ENCODE peak calls at places on chromosomes 12 and 14, in nine cellular contexts. One of them, this sample, is unnamed.

GRCh38 chr12:106841471-106842302 is 67.2 kb downstream of the RIC8B start:
- DNase-seq in stimulated activated CD4-positive, alpha-beta T cell treated with anti-CD3 and anti-CD28 coated beads, Interleukin-15, amount 100 ng/mL, for 24 hours: peak
- DNase-seq in mesendoderm: peak
- DNase-seq in effector memory CD8-positive, alpha-beta T cell: peak
- DNase-seq in NCI-H345: peak
- DNase-seq in activated CD4-positive, alpha-beta T cell treated with anti-CD3 and anti-CD28 coated beads for 36 hours: peak
- DNase-seq in HuH-7: peak
- DNase-seq in COLO829: peak
- DNase-seq in foreskin fibroblast: no peak
- DNase-seq in this sample: peak

GRCh38 chr12:115354007-115354452 is 670.1 kb upstream of the TBX3 start:
- DNase-seq in stimulated activated CD4-positive, alpha-beta T cell treated with anti-CD3 and anti-CD28 coated beads, Interleukin-15, amount 100 ng/mL, for 24 hours: no peak
- DNase-seq in mesendoderm: no peak
- DNase-seq in effector memory CD8-positive, alpha-beta T cell: no peak
- DNase-seq in NCI-H345: no peak
- DNase-seq in activated CD4-positive, alpha-beta T cell treated with anti-CD3 and anti-CD28 coated beads for 36 hours: peak
- DNase-seq in HuH-7: no peak
- DNase-seq in COLO829: peak
- DNase-seq in foreskin fibroblast: peak
- DNase-seq in this sample: no peak

GRCh38 chr12:64737539-64737938 is 21.7 kb downstream of the GNS start:
- DNase-seq in stimulated activated CD4-positive, alpha-beta T cell treated with anti-CD3 and anti-CD28 coated beads, Interleukin-15, amount 100 ng/mL, for 24 hours: peak
- DNase-seq in mesendoderm: peak
- DNase-seq in effector memory CD8-positive, alpha-beta T cell: no peak
- DNase-seq in NCI-H345: peak
- DNase-seq in activated CD4-positive, alpha-beta T cell treated with anti-CD3 and anti-CD28 coated beads for 36 hours: peak
- DNase-seq in HuH-7: no peak
- DNase-seq in COLO829: no peak
- DNase-seq in foreskin fibroblast: no peak
- DNase-seq in this sample: no peak

GRCh38 chr12:90974286-90974685 is 19.3 kb upstream of the CCER1 start:
- DNase-seq in stimulated activated CD4-positive, alpha-beta T cell treated with anti-CD3 and anti-CD28 coated beads, Interleukin-15, amount 100 ng/mL, for 24 hours: no peak
- DNase-seq in mesendoderm: no peak
- DNase-seq in effector memory CD8-positive, alpha-beta T cell: no peak
- DNase-seq in NCI-H345: no peak
- DNase-seq in activated CD4-positive, alpha-beta T cell treated with anti-CD3 and anti-CD28 coated beads for 36 hours: no peak
- DNase-seq in HuH-7: no peak
- DNase-seq in COLO829: peak
- DNase-seq in foreskin fibroblast: peak
- DNase-seq in this sample: no peak

GRCh38 chr14:39374846-39375245 is 57.4 kb downstream of the FBXO33 start:
- DNase-seq in stimulated activated CD4-positive, alpha-beta T cell treated with anti-CD3 and anti-CD28 coated beads, Interleukin-15, amount 100 ng/mL, for 24 hours: no peak
- DNase-seq in mesendoderm: no peak
- DNase-seq in effector memory CD8-positive, alpha-beta T cell: no peak
- DNase-seq in NCI-H345: no peak
- DNase-seq in activated CD4-positive, alpha-beta T cell treated with anti-CD3 and anti-CD28 coated beads for 36 hours: no peak
- DNase-seq in HuH-7: no peak
- DNase-seq in COLO829: no peak
- DNase-seq in foreskin fibroblast: peak
- DNase-seq in this sample: no peak

GRCh38 chr12:106178582-106178981 is 39.8 kb upstream of the NUAK1 start:
- DNase-seq in stimulated activated CD4-positive, alpha-beta T cell treated with anti-CD3 and anti-CD28 coated beads, Interleukin-15, amount 100 ng/mL, for 24 hours: no peak
- DNase-seq in mesendoderm: peak
- DNase-seq in effector memory CD8-positive, alpha-beta T cell: no peak
- DNase-seq in NCI-H345: no peak
- DNase-seq in activated CD4-positive, alpha-beta T cell treated with anti-CD3 and anti-CD28 coated beads for 36 hours: no peak
- DNase-seq in HuH-7: peak
- DNase-seq in COLO829: no peak
- DNase-seq in foreskin fibroblast: no peak
- DNase-seq in this sample: peak

GRCh38 chr14:24309538-24310386 is at the start of gene LTB4R2:
- DNase-seq in stimulated activated CD4-positive, alpha-beta T cell treated with anti-CD3 and anti-CD28 coated beads, Interleukin-15, amount 100 ng/mL, for 24 hours: no peak
- DNase-seq in mesendoderm: no peak
- DNase-seq in effector memory CD8-positive, alpha-beta T cell: no peak
- DNase-seq in NCI-H345: no peak
- DNase-seq in activated CD4-positive, alpha-beta T cell treated with anti-CD3 and anti-CD28 coated beads for 36 hours: no peak
- DNase-seq in HuH-7: no peak
- DNase-seq in COLO829: no peak
- DNase-seq in foreskin fibroblast: no peak
- DNase-seq in this sample: no peak

GRCh38 chr14:103398427-103399195 is 13.4 kb downstream of the MARK3 start:
- DNase-seq in stimulated activated CD4-positive, alpha-beta T cell treated with anti-CD3 and anti-CD28 coated beads, Interleukin-15, amount 100 ng/mL, for 24 hours: no peak
- DNase-seq in mesendoderm: no peak
- DNase-seq in effector memory CD8-positive, alpha-beta T cell: no peak
- DNase-seq in NCI-H345: no peak
- DNase-seq in activated CD4-positive, alpha-beta T cell treated with anti-CD3 and anti-CD28 coated beads for 36 hours: no peak
- DNase-seq in HuH-7: no peak
- DNase-seq in COLO829: no peak
- DNase-seq in foreskin fibroblast: peak
- DNase-seq in this sample: no peak

GRCh38 chr14:91866061-91866460 is 1.3 kb downstream of the TC2N start:
- DNase-seq in stimulated activated CD4-positive, alpha-beta T cell treated with anti-CD3 and anti-CD28 coated beads, Interleukin-15, amount 100 ng/mL, for 24 hours: peak
- DNase-seq in mesendoderm: no peak
- DNase-seq in effector memory CD8-positive, alpha-beta T cell: peak
- DNase-seq in NCI-H345: no peak
- DNase-seq in activated CD4-positive, alpha-beta T cell treated with anti-CD3 and anti-CD28 coated beads for 36 hours: peak
- DNase-seq in HuH-7: no peak
- DNase-seq in COLO829: no peak
- DNase-seq in foreskin fibroblast: no peak
- DNase-seq in this sample: no peak

GRCh38 chr12:92235703-92236472 is 90.2 kb upstream of the BTG1 start:
- DNase-seq in stimulated activated CD4-positive, alpha-beta T cell treated with anti-CD3 and anti-CD28 coated beads, Interleukin-15, amount 100 ng/mL, for 24 hours: no peak
- DNase-seq in mesendoderm: no peak
- DNase-seq in effector memory CD8-positive, alpha-beta T cell: no peak
- DNase-seq in NCI-H345: no peak
- DNase-seq in activated CD4-positive, alpha-beta T cell treated with anti-CD3 and anti-CD28 coated beads for 36 hours: no peak
- DNase-seq in HuH-7: no peak
- DNase-seq in COLO829: no peak
- DNase-seq in foreskin fibroblast: no peak
- DNase-seq in this sample: no peak

GRCh38 chr12:46874642-46875041 is 48.8 kb upstream of the SLC38A4 start:
- DNase-seq in stimulated activated CD4-positive, alpha-beta T cell treated with anti-CD3 and anti-CD28 coated beads, Interleukin-15, amount 100 ng/mL, for 24 hours: no peak
- DNase-seq in mesendoderm: no peak
- DNase-seq in effector memory CD8-positive, alpha-beta T cell: no peak
- DNase-seq in NCI-H345: no peak
- DNase-seq in activated CD4-positive, alpha-beta T cell treated with anti-CD3 and anti-CD28 coated beads for 36 hours: no peak
- DNase-seq in HuH-7: no peak
- DNase-seq in COLO829: no peak
- DNase-seq in foreskin fibroblast: peak
- DNase-seq in this sample: no peak